ENCODE peak calls at places on chromosome 10, in five cellular contexts. One of them, this sample, is unnamed.

GRCh38 chr10:59626523-59626869 is 83.2 kb downstream of the SLC16A9 start:
- DNase-seq in amniotic epithelial cell: no peak
- DNase-seq in COR-L47: no peak
- DNase-seq in SW480: peak; percentile 33
- DNase-seq in NCI-H1930: no peak
- DNase-seq in this sample: no peak

GRCh38 chr10:78474743-78475142 is 441.1 kb downstream of the RPS24 start:
- DNase-seq in amniotic epithelial cell: no peak
- DNase-seq in COR-L47: no peak
- DNase-seq in SW480: no peak
- DNase-seq in NCI-H1930: no peak
- DNase-seq in this sample: no peak

GRCh38 chr10:45058580-45058979 is 57.9 kb downstream of the ZNF22 start:
- DNase-seq in amniotic epithelial cell: no peak
- DNase-seq in COR-L47: no peak
- DNase-seq in SW480: no peak
- DNase-seq in NCI-H1930: no peak
- DNase-seq in this sample: no peak

GRCh38 chr10:30804478-30805055 is 175.0 kb upstream of the LYZL2 start:
- DNase-seq in amniotic epithelial cell: peak; percentile 42
- DNase-seq in COR-L47: no peak
- DNase-seq in SW480: no peak
- DNase-seq in NCI-H1930: no peak
- DNase-seq in this sample: no peak

GRCh38 chr10:3806603-3807002 is 21.6 kb upstream of the KLF6 start:
- DNase-seq in amniotic epithelial cell: peak; percentile 95
- DNase-seq in COR-L47: no peak
- DNase-seq in SW480: peak; percentile 74
- DNase-seq in NCI-H1930: no peak
- DNase-seq in this sample: no peak

GRCh38 chr10:74752371-74752990 is 73.9 kb upstream of the KAT6B start:
- DNase-seq in amniotic epithelial cell: no peak
- DNase-seq in COR-L47: no peak
- DNase-seq in SW480: no peak
- DNase-seq in NCI-H1930: no peak
- DNase-seq in this sample: no peak

GRCh38 chr10:89440262-89440661 is 25.9 kb downstream of the IFIT5 start:
- DNase-seq in amniotic epithelial cell: no peak
- DNase-seq in COR-L47: no peak
- DNase-seq in SW480: no peak
- DNase-seq in NCI-H1930: no peak
- DNase-seq in this sample: no peak

GRCh38 chr10:91198781-91199180 is 21.7 kb upstream of the PCGF5 start:
- DNase-seq in amniotic epithelial cell: peak; percentile 94
- DNase-seq in COR-L47: no peak
- DNase-seq in SW480: peak; percentile 23
- DNase-seq in NCI-H1930: no peak
- DNase-seq in this sample: no peak

GRCh38 chr10:29039091-29039490 is 249.8 kb upstream of the LYZL1 start:
- DNase-seq in amniotic epithelial cell: no peak
- DNase-seq in COR-L47: no peak
- DNase-seq in SW480: no peak
- DNase-seq in NCI-H1930: no peak
- DNase-seq in this sample: no peak

GRCh38 chr10:31749981-31750850 is 178.4 kb downstream of the ARHGAP12 start:
- DNase-seq in amniotic epithelial cell: no peak
- DNase-seq in COR-L47: peak; percentile 85
- DNase-seq in SW480: no peak
- DNase-seq in NCI-H1930: no peak
- DNase-seq in this sample: no peak